ENCODE peak calls at places on chromosomes 7 and 10, in nine cellular contexts. One of them, this sample, is unnamed.
A peak's percentile ranks its signal among the peaks of the same experiment; 100 is the strongest.

GRCh38 chr10:17788646-17789045 is 20.5 kb upstream of the MRC1 start:
- DNase-seq in activated CD8-positive, alpha-beta memory T cell treated with anti-CD3 and anti-CD28 coated beads, Interleukin-2, amount 10 ng/mL, durations not matched to agents 7 days and 5 days: no peak
- DNase-seq in COLO829: no peak
- DNase-seq in PC-9: no peak
- DNase-seq in NCI-H510A: no peak
- DNase-seq in stimulated activated CD8-positive, alpha-beta memory T cell treated with anti-CD3 and anti-CD28 coated beads, Interleukin-15, amount 100 ng/mL, for 24 hours: no peak
- DNase-seq in AG04450: no peak
- DNase-seq in H4: no peak
- DNase-seq in heart left ventricle: no peak
- DNase-seq in this sample: no peak

GRCh38 chr10:18501198-18501597 is 150.2 kb downstream of the NSUN6 start:
- DNase-seq in activated CD8-positive, alpha-beta memory T cell treated with anti-CD3 and anti-CD28 coated beads, Interleukin-2, amount 10 ng/mL, durations not matched to agents 7 days and 5 days: no peak
- DNase-seq in COLO829: no peak
- DNase-seq in PC-9: no peak
- DNase-seq in NCI-H510A: no peak
- DNase-seq in stimulated activated CD8-positive, alpha-beta memory T cell treated with anti-CD3 and anti-CD28 coated beads, Interleukin-15, amount 100 ng/mL, for 24 hours: no peak
- DNase-seq in AG04450: no peak
- DNase-seq in H4: no peak
- DNase-seq in heart left ventricle: no peak
- DNase-seq in this sample: no peak

GRCh38 chr10:17836917-17837316 is 27.8 kb downstream of the MRC1 start:
- DNase-seq in activated CD8-positive, alpha-beta memory T cell treated with anti-CD3 and anti-CD28 coated beads, Interleukin-2, amount 10 ng/mL, durations not matched to agents 7 days and 5 days: no peak
- DNase-seq in COLO829: peak; percentile 28
- DNase-seq in PC-9: peak; percentile 60
- DNase-seq in NCI-H510A: no peak
- DNase-seq in stimulated activated CD8-positive, alpha-beta memory T cell treated with anti-CD3 and anti-CD28 coated beads, Interleukin-15, amount 100 ng/mL, for 24 hours: no peak
- DNase-seq in AG04450: peak; percentile 2
- DNase-seq in H4: peak; percentile 13
- DNase-seq in heart left ventricle: no peak
- DNase-seq in this sample: peak; percentile 27

GRCh38 chr7:100472121-100472851 is 6.7 kb downstream of the TSC22D4 start:
- DNase-seq in activated CD8-positive, alpha-beta memory T cell treated with anti-CD3 and anti-CD28 coated beads, Interleukin-2, amount 10 ng/mL, durations not matched to agents 7 days and 5 days: no peak
- DNase-seq in COLO829: no peak
- DNase-seq in PC-9: no peak
- DNase-seq in NCI-H510A: no peak
- DNase-seq in stimulated activated CD8-positive, alpha-beta memory T cell treated with anti-CD3 and anti-CD28 coated beads, Interleukin-15, amount 100 ng/mL, for 24 hours: no peak
- DNase-seq in AG04450: no peak
- DNase-seq in H4: no peak
- DNase-seq in heart left ventricle: no peak
- DNase-seq in this sample: no peak

GRCh38 chr7:156612930-156613329 is 27.6 kb upstream of the RNF32 start:
- DNase-seq in activated CD8-positive, alpha-beta memory T cell treated with anti-CD3 and anti-CD28 coated beads, Interleukin-2, amount 10 ng/mL, durations not matched to agents 7 days and 5 days: peak; percentile 93
- DNase-seq in COLO829: no peak
- DNase-seq in PC-9: no peak
- DNase-seq in NCI-H510A: no peak
- DNase-seq in stimulated activated CD8-positive, alpha-beta memory T cell treated with anti-CD3 and anti-CD28 coated beads, Interleukin-15, amount 100 ng/mL, for 24 hours: peak; percentile 22
- DNase-seq in AG04450: no peak
- DNase-seq in H4: no peak
- DNase-seq in heart left ventricle: no peak
- DNase-seq in this sample: no peak

GRCh38 chr10:100008142-100008522 is 1.6 kb downstream of the DNMBP start:
- DNase-seq in activated CD8-positive, alpha-beta memory T cell treated with anti-CD3 and anti-CD28 coated beads, Interleukin-2, amount 10 ng/mL, durations not matched to agents 7 days and 5 days: no peak
- DNase-seq in COLO829: no peak
- DNase-seq in PC-9: no peak
- DNase-seq in NCI-H510A: no peak
- DNase-seq in stimulated activated CD8-positive, alpha-beta memory T cell treated with anti-CD3 and anti-CD28 coated beads, Interleukin-15, amount 100 ng/mL, for 24 hours: no peak
- DNase-seq in AG04450: no peak
- DNase-seq in H4: no peak
- DNase-seq in heart left ventricle: no peak
- DNase-seq in this sample: no peak

GRCh38 chr7:44580945-44581344 is 1.1 kb downstream of the TMED4 start:
- DNase-seq in activated CD8-positive, alpha-beta memory T cell treated with anti-CD3 and anti-CD28 coated beads, Interleukin-2, amount 10 ng/mL, durations not matched to agents 7 days and 5 days: no peak
- DNase-seq in COLO829: no peak
- DNase-seq in PC-9: peak; percentile 73
- DNase-seq in NCI-H510A: no peak
- DNase-seq in stimulated activated CD8-positive, alpha-beta memory T cell treated with anti-CD3 and anti-CD28 coated beads, Interleukin-15, amount 100 ng/mL, for 24 hours: no peak
- DNase-seq in AG04450: no peak
- DNase-seq in H4: no peak
- DNase-seq in heart left ventricle: no peak
- DNase-seq in this sample: no peak

GRCh38 chr7:74031403-74032190 is 3.6 kb downstream of the ELN start:
- DNase-seq in activated CD8-positive, alpha-beta memory T cell treated with anti-CD3 and anti-CD28 coated beads, Interleukin-2, amount 10 ng/mL, durations not matched to agents 7 days and 5 days: no peak
- DNase-seq in COLO829: no peak
- DNase-seq in PC-9: no peak
- DNase-seq in NCI-H510A: no peak
- DNase-seq in stimulated activated CD8-positive, alpha-beta memory T cell treated with anti-CD3 and anti-CD28 coated beads, Interleukin-15, amount 100 ng/mL, for 24 hours: no peak
- DNase-seq in AG04450: no peak
- DNase-seq in H4: no peak
- DNase-seq in heart left ventricle: no peak
- DNase-seq in this sample: no peak

GRCh38 chr7:13060173-13060572 is 372.7 kb downstream of the ARL4A start:
- DNase-seq in activated CD8-positive, alpha-beta memory T cell treated with anti-CD3 and anti-CD28 coated beads, Interleukin-2, amount 10 ng/mL, durations not matched to agents 7 days and 5 days: no peak
- DNase-seq in COLO829: no peak
- DNase-seq in PC-9: no peak
- DNase-seq in NCI-H510A: no peak
- DNase-seq in stimulated activated CD8-positive, alpha-beta memory T cell treated with anti-CD3 and anti-CD28 coated beads, Interleukin-15, amount 100 ng/mL, for 24 hours: no peak
- DNase-seq in AG04450: no peak
- DNase-seq in H4: no peak
- DNase-seq in heart left ventricle: no peak
- DNase-seq in this sample: no peak

GRCh38 chr7:107078517-107078966 is 34.0 kb downstream of the PRKAR2B start:
- DNase-seq in activated CD8-positive, alpha-beta memory T cell treated with anti-CD3 and anti-CD28 coated beads, Interleukin-2, amount 10 ng/mL, durations not matched to agents 7 days and 5 days: no peak
- DNase-seq in COLO829: no peak
- DNase-seq in PC-9: peak; percentile 50
- DNase-seq in NCI-H510A: no peak
- DNase-seq in stimulated activated CD8-positive, alpha-beta memory T cell treated with anti-CD3 and anti-CD28 coated beads, Interleukin-15, amount 100 ng/mL, for 24 hours: no peak
- DNase-seq in AG04450: peak; percentile 34
- DNase-seq in H4: no peak
- DNase-seq in heart left ventricle: no peak
- DNase-seq in this sample: no peak

GRCh38 chr10:7275761-7276440 is 134.9 kb downstream of the SFMBT2 start:
- DNase-seq in activated CD8-positive, alpha-beta memory T cell treated with anti-CD3 and anti-CD28 coated beads, Interleukin-2, amount 10 ng/mL, durations not matched to agents 7 days and 5 days: no peak
- DNase-seq in COLO829: no peak
- DNase-seq in PC-9: no peak
- DNase-seq in NCI-H510A: no peak
- DNase-seq in stimulated activated CD8-positive, alpha-beta memory T cell treated with anti-CD3 and anti-CD28 coated beads, Interleukin-15, amount 100 ng/mL, for 24 hours: no peak
- DNase-seq in AG04450: no peak
- DNase-seq in H4: no peak
- DNase-seq in heart left ventricle: no peak
- DNase-seq in this sample: no peak

GRCh38 chr7:94939393-94939792 is 32.0 kb downstream of the PPP1R9A start:
- DNase-seq in activated CD8-positive, alpha-beta memory T cell treated with anti-CD3 and anti-CD28 coated beads, Interleukin-2, amount 10 ng/mL, durations not matched to agents 7 days and 5 days: no peak
- DNase-seq in COLO829: no peak
- DNase-seq in PC-9: no peak
- DNase-seq in NCI-H510A: no peak
- DNase-seq in stimulated activated CD8-positive, alpha-beta memory T cell treated with anti-CD3 and anti-CD28 coated beads, Interleukin-15, amount 100 ng/mL, for 24 hours: no peak
- DNase-seq in AG04450: no peak
- DNase-seq in H4: no peak
- DNase-seq in heart left ventricle: no peak
- DNase-seq in this sample: no peak

GRCh38 chr10:91296471-91296870 is 76.0 kb downstream of the PCGF5 start:
- DNase-seq in activated CD8-positive, alpha-beta memory T cell treated with anti-CD3 and anti-CD28 coated beads, Interleukin-2, amount 10 ng/mL, durations not matched to agents 7 days and 5 days: no peak
- DNase-seq in COLO829: no peak
- DNase-seq in PC-9: no peak
- DNase-seq in NCI-H510A: no peak
- DNase-seq in stimulated activated CD8-positive, alpha-beta memory T cell treated with anti-CD3 and anti-CD28 coated beads, Interleukin-15, amount 100 ng/mL, for 24 hours: no peak
- DNase-seq in AG04450: no peak
- DNase-seq in H4: peak; percentile 55
- DNase-seq in heart left ventricle: no peak
- DNase-seq in this sample: no peak

GRCh38 chr10:123359539-123359938 is 205.3 kb downstream of the BUB3 start:
- DNase-seq in activated CD8-positive, alpha-beta memory T cell treated with anti-CD3 and anti-CD28 coated beads, Interleukin-2, amount 10 ng/mL, durations not matched to agents 7 days and 5 days: no peak
- DNase-seq in COLO829: no peak
- DNase-seq in PC-9: no peak
- DNase-seq in NCI-H510A: no peak
- DNase-seq in stimulated activated CD8-positive, alpha-beta memory T cell treated with anti-CD3 and anti-CD28 coated beads, Interleukin-15, amount 100 ng/mL, for 24 hours: no peak
- DNase-seq in AG04450: no peak
- DNase-seq in H4: no peak
- DNase-seq in heart left ventricle: no peak
- DNase-seq in this sample: no peak

GRCh38 chr7:107742678-107743566 is 1.0 kb upstream of the CBLL1 start:
- DNase-seq in activated CD8-positive, alpha-beta memory T cell treated with anti-CD3 and anti-CD28 coated beads, Interleukin-2, amount 10 ng/mL, durations not matched to agents 7 days and 5 days: no peak
- DNase-seq in COLO829: no peak
- DNase-seq in PC-9: no peak
- DNase-seq in NCI-H510A: peak; percentile 27
- DNase-seq in stimulated activated CD8-positive, alpha-beta memory T cell treated with anti-CD3 and anti-CD28 coated beads, Interleukin-15, amount 100 ng/mL, for 24 hours: no peak
- DNase-seq in AG04450: no peak
- DNase-seq in H4: no peak
- DNase-seq in heart left ventricle: peak; percentile 77
- DNase-seq in this sample: no peak

GRCh38 chr7:66016131-66016461 is 34.1 kb upstream of the GUSB start:
- DNase-seq in activated CD8-positive, alpha-beta memory T cell treated with anti-CD3 and anti-CD28 coated beads, Interleukin-2, amount 10 ng/mL, durations not matched to agents 7 days and 5 days: no peak
- DNase-seq in COLO829: peak; percentile 28
- DNase-seq in PC-9: peak; percentile 17
- DNase-seq in NCI-H510A: no peak
- DNase-seq in stimulated activated CD8-positive, alpha-beta memory T cell treated with anti-CD3 and anti-CD28 coated beads, Interleukin-15, amount 100 ng/mL, for 24 hours: no peak
- DNase-seq in AG04450: no peak
- DNase-seq in H4: peak; percentile 82
- DNase-seq in heart left ventricle: no peak
- DNase-seq in this sample: no peak

GRCh38 chr10:62545155-62545554 is 171.0 kb downstream of the ZNF365 start:
- DNase-seq in activated CD8-positive, alpha-beta memory T cell treated with anti-CD3 and anti-CD28 coated beads, Interleukin-2, amount 10 ng/mL, durations not matched to agents 7 days and 5 days: no peak
- DNase-seq in COLO829: no peak
- DNase-seq in PC-9: no peak
- DNase-seq in NCI-H510A: no peak
- DNase-seq in stimulated activated CD8-positive, alpha-beta memory T cell treated with anti-CD3 and anti-CD28 coated beads, Interleukin-15, amount 100 ng/mL, for 24 hours: no peak
- DNase-seq in AG04450: no peak
- DNase-seq in H4: no peak
- DNase-seq in heart left ventricle: no peak
- DNase-seq in this sample: no peak

GRCh38 chr10:133458021-133458709 is 4.4 kb downstream of the SCART1 start:
- DNase-seq in activated CD8-positive, alpha-beta memory T cell treated with anti-CD3 and anti-CD28 coated beads, Interleukin-2, amount 10 ng/mL, durations not matched to agents 7 days and 5 days: peak; percentile 36
- DNase-seq in COLO829: no peak
- DNase-seq in PC-9: no peak
- DNase-seq in NCI-H510A: no peak
- DNase-seq in stimulated activated CD8-positive, alpha-beta memory T cell treated with anti-CD3 and anti-CD28 coated beads, Interleukin-15, amount 100 ng/mL, for 24 hours: no peak
- DNase-seq in AG04450: no peak
- DNase-seq in H4: no peak
- DNase-seq in heart left ventricle: no peak
- DNase-seq in this sample: no peak

GRCh38 chr10:125152646-125153368 is 7.6 kb downstream of the CTBP2 start:
- DNase-seq in activated CD8-positive, alpha-beta memory T cell treated with anti-CD3 and anti-CD28 coated beads, Interleukin-2, amount 10 ng/mL, durations not matched to agents 7 days and 5 days: no peak
- DNase-seq in COLO829: no peak
- DNase-seq in PC-9: no peak
- DNase-seq in NCI-H510A: no peak
- DNase-seq in stimulated activated CD8-positive, alpha-beta memory T cell treated with anti-CD3 and anti-CD28 coated beads, Interleukin-15, amount 100 ng/mL, for 24 hours: no peak
- DNase-seq in AG04450: no peak
- DNase-seq in H4: no peak
- DNase-seq in heart left ventricle: peak; percentile 79
- DNase-seq in this sample: no peak

GRCh38 chr7:105838273-105839141 is 37.9 kb downstream of the ATXN7L1 start:
- DNase-seq in activated CD8-positive, alpha-beta memory T cell treated with anti-CD3 and anti-CD28 coated beads, Interleukin-2, amount 10 ng/mL, durations not matched to agents 7 days and 5 days: no peak
- DNase-seq in COLO829: no peak
- DNase-seq in PC-9: no peak
- DNase-seq in NCI-H510A: no peak
- DNase-seq in stimulated activated CD8-positive, alpha-beta memory T cell treated with anti-CD3 and anti-CD28 coated beads, Interleukin-15, amount 100 ng/mL, for 24 hours: no peak
- DNase-seq in AG04450: peak; percentile 26
- DNase-seq in H4: no peak
- DNase-seq in heart left ventricle: no peak
- DNase-seq in this sample: no peak

GRCh38 chr10:131571346-131571745 is 259.8 kb upstream of the TCERG1L start:
- DNase-seq in activated CD8-positive, alpha-beta memory T cell treated with anti-CD3 and anti-CD28 coated beads, Interleukin-2, amount 10 ng/mL, durations not matched to agents 7 days and 5 days: peak; percentile 35
- DNase-seq in COLO829: no peak
- DNase-seq in PC-9: no peak
- DNase-seq in NCI-H510A: no peak
- DNase-seq in stimulated activated CD8-positive, alpha-beta memory T cell treated with anti-CD3 and anti-CD28 coated beads, Interleukin-15, amount 100 ng/mL, for 24 hours: no peak
- DNase-seq in AG04450: no peak
- DNase-seq in H4: no peak
- DNase-seq in heart left ventricle: no peak
- DNase-seq in this sample: no peak

GRCh38 chr7:152336754-152337368 is 98.9 kb downstream of the KMT2C start:
- DNase-seq in activated CD8-positive, alpha-beta memory T cell treated with anti-CD3 and anti-CD28 coated beads, Interleukin-2, amount 10 ng/mL, durations not matched to agents 7 days and 5 days: peak; percentile 44
- DNase-seq in COLO829: peak; percentile 7
- DNase-seq in PC-9: no peak
- DNase-seq in NCI-H510A: peak; percentile 4
- DNase-seq in stimulated activated CD8-positive, alpha-beta memory T cell treated with anti-CD3 and anti-CD28 coated beads, Interleukin-15, amount 100 ng/mL, for 24 hours: no peak
- DNase-seq in AG04450: no peak
- DNase-seq in H4: peak; percentile 59
- DNase-seq in heart left ventricle: no peak
- DNase-seq in this sample: peak; percentile 29

GRCh38 chr7:18405731-18406130 is 89.8 kb upstream of the HDAC9 start:
- DNase-seq in activated CD8-positive, alpha-beta memory T cell treated with anti-CD3 and anti-CD28 coated beads, Interleukin-2, amount 10 ng/mL, durations not matched to agents 7 days and 5 days: no peak
- DNase-seq in COLO829: no peak
- DNase-seq in PC-9: no peak
- DNase-seq in NCI-H510A: no peak
- DNase-seq in stimulated activated CD8-positive, alpha-beta memory T cell treated with anti-CD3 and anti-CD28 coated beads, Interleukin-15, amount 100 ng/mL, for 24 hours: no peak
- DNase-seq in AG04450: no peak
- DNase-seq in H4: no peak
- DNase-seq in heart left ventricle: no peak
- DNase-seq in this sample: no peak

GRCh38 chr7:103854611-103855010 is 134.8 kb downstream of the RELN start:
- DNase-seq in activated CD8-positive, alpha-beta memory T cell treated with anti-CD3 and anti-CD28 coated beads, Interleukin-2, amount 10 ng/mL, durations not matched to agents 7 days and 5 days: no peak
- DNase-seq in COLO829: no peak
- DNase-seq in PC-9: no peak
- DNase-seq in NCI-H510A: no peak
- DNase-seq in stimulated activated CD8-positive, alpha-beta memory T cell treated with anti-CD3 and anti-CD28 coated beads, Interleukin-15, amount 100 ng/mL, for 24 hours: no peak
- DNase-seq in AG04450: no peak
- DNase-seq in H4: no peak
- DNase-seq in heart left ventricle: no peak
- DNase-seq in this sample: no peak

GRCh38 chr10:94224656-94225055 is 138.1 kb downstream of the NOC3L start:
- DNase-seq in activated CD8-positive, alpha-beta memory T cell treated with anti-CD3 and anti-CD28 coated beads, Interleukin-2, amount 10 ng/mL, durations not matched to agents 7 days and 5 days: no peak
- DNase-seq in COLO829: no peak
- DNase-seq in PC-9: no peak
- DNase-seq in NCI-H510A: no peak
- DNase-seq in stimulated activated CD8-positive, alpha-beta memory T cell treated with anti-CD3 and anti-CD28 coated beads, Interleukin-15, amount 100 ng/mL, for 24 hours: no peak
- DNase-seq in AG04450: no peak
- DNase-seq in H4: no peak
- DNase-seq in heart left ventricle: no peak
- DNase-seq in this sample: no peak

GRCh38 chr7:151351027-151351426 is 9.4 kb downstream of the NUB1 start:
- DNase-seq in activated CD8-positive, alpha-beta memory T cell treated with anti-CD3 and anti-CD28 coated beads, Interleukin-2, amount 10 ng/mL, durations not matched to agents 7 days and 5 days: peak; percentile 78
- DNase-seq in COLO829: no peak
- DNase-seq in PC-9: no peak
- DNase-seq in NCI-H510A: no peak
- DNase-seq in stimulated activated CD8-positive, alpha-beta memory T cell treated with anti-CD3 and anti-CD28 coated beads, Interleukin-15, amount 100 ng/mL, for 24 hours: no peak
- DNase-seq in AG04450: no peak
- DNase-seq in H4: no peak
- DNase-seq in heart left ventricle: no peak
- DNase-seq in this sample: no peak

GRCh38 chr7:105364748-105365147 is 24.0 kb downstream of the SRPK2 start:
- DNase-seq in activated CD8-positive, alpha-beta memory T cell treated with anti-CD3 and anti-CD28 coated beads, Interleukin-2, amount 10 ng/mL, durations not matched to agents 7 days and 5 days: no peak
- DNase-seq in COLO829: no peak
- DNase-seq in PC-9: no peak
- DNase-seq in NCI-H510A: no peak
- DNase-seq in stimulated activated CD8-positive, alpha-beta memory T cell treated with anti-CD3 and anti-CD28 coated beads, Interleukin-15, amount 100 ng/mL, for 24 hours: no peak
- DNase-seq in AG04450: no peak
- DNase-seq in H4: no peak
- DNase-seq in heart left ventricle: no peak
- DNase-seq in this sample: no peak

GRCh38 chr10:75469018-75469616 is 37.7 kb downstream of the LRMDA start:
- DNase-seq in activated CD8-positive, alpha-beta memory T cell treated with anti-CD3 and anti-CD28 coated beads, Interleukin-2, amount 10 ng/mL, durations not matched to agents 7 days and 5 days: no peak
- DNase-seq in COLO829: peak; percentile 48
- DNase-seq in PC-9: no peak
- DNase-seq in NCI-H510A: no peak
- DNase-seq in stimulated activated CD8-positive, alpha-beta memory T cell treated with anti-CD3 and anti-CD28 coated beads, Interleukin-15, amount 100 ng/mL, for 24 hours: no peak
- DNase-seq in AG04450: peak; percentile 39
- DNase-seq in H4: peak; percentile 64
- DNase-seq in heart left ventricle: no peak
- DNase-seq in this sample: peak; percentile 79

GRCh38 chr7:83697814-83698530 is 49.0 kb upstream of the SEMA3E start:
- DNase-seq in activated CD8-positive, alpha-beta memory T cell treated with anti-CD3 and anti-CD28 coated beads, Interleukin-2, amount 10 ng/mL, durations not matched to agents 7 days and 5 days: no peak
- DNase-seq in COLO829: peak; percentile 67
- DNase-seq in PC-9: no peak
- DNase-seq in NCI-H510A: no peak
- DNase-seq in stimulated activated CD8-positive, alpha-beta memory T cell treated with anti-CD3 and anti-CD28 coated beads, Interleukin-15, amount 100 ng/mL, for 24 hours: no peak
- DNase-seq in AG04450: no peak
- DNase-seq in H4: no peak
- DNase-seq in heart left ventricle: no peak
- DNase-seq in this sample: peak; percentile 56

GRCh38 chr7:143280160-143280559 is 4.6 kb upstream of the TMEM139 start:
- DNase-seq in activated CD8-positive, alpha-beta memory T cell treated with anti-CD3 and anti-CD28 coated beads, Interleukin-2, amount 10 ng/mL, durations not matched to agents 7 days and 5 days: no peak
- DNase-seq in COLO829: no peak
- DNase-seq in PC-9: no peak
- DNase-seq in NCI-H510A: no peak
- DNase-seq in stimulated activated CD8-positive, alpha-beta memory T cell treated with anti-CD3 and anti-CD28 coated beads, Interleukin-15, amount 100 ng/mL, for 24 hours: no peak
- DNase-seq in AG04450: no peak
- DNase-seq in H4: no peak
- DNase-seq in heart left ventricle: no peak
- DNase-seq in this sample: no peak

GRCh38 chr10:8133146-8133545 is 78.7 kb downstream of the GATA3 start:
- DNase-seq in activated CD8-positive, alpha-beta memory T cell treated with anti-CD3 and anti-CD28 coated beads, Interleukin-2, amount 10 ng/mL, durations not matched to agents 7 days and 5 days: peak; percentile 80
- DNase-seq in COLO829: no peak
- DNase-seq in PC-9: no peak
- DNase-seq in NCI-H510A: no peak
- DNase-seq in stimulated activated CD8-positive, alpha-beta memory T cell treated with anti-CD3 and anti-CD28 coated beads, Interleukin-15, amount 100 ng/mL, for 24 hours: no peak
- DNase-seq in AG04450: no peak
- DNase-seq in H4: peak; percentile 22
- DNase-seq in heart left ventricle: no peak
- DNase-seq in this sample: no peak